ENCODE peak calls at places on chromosomes 13 and 19, in six cellular contexts. C, G, L, A, Y and X are unnamed samples.

GRCh38 chr13:24264976-24265375 is 44.4 kb upstream of the C1QTNF9 start:
- DNase-seq in C (peak), G (no peak), L (no peak), A (peak), Y (no peak), X (peak)

GRCh38 chr19:58009666-58010301 is 7.2 kb upstream of the ZNF606 start:
- DNase-seq in C (peak), G (peak), L (peak), A (peak), Y (no peak), X (peak)

GRCh38 chr13:26558074-26558805 is 757 bp downstream of the WASF3 start:
- DNase-seq in C (no peak), G (no peak), L (no peak), A (peak), Y (no peak), X (no peak)

GRCh38 chr13:33110386-33110712 is 94.1 kb downstream of the KL start:
- DNase-seq in C (no peak), G (no peak), L (no peak), A (no peak), Y (no peak), X (no peak)

GRCh38 chr13:94700536-94700935 is 11.8 kb downstream of the SOX21 start:
- DNase-seq in C (no peak), G (no peak), L (no peak), A (no peak), Y (no peak), X (no peak)

GRCh38 chr19:38267780-38268430 is 3.5 kb downstream of the SPINT2 start:
- DNase-seq in C (no peak), G (peak), L (peak), A (peak), Y (no peak), X (no peak)

GRCh38 chr19:33777351-33777750 is 19.3 kb upstream of the KCTD15 start:
- DNase-seq in C (no peak), G (no peak), L (no peak), A (no peak), Y (no peak), X (no peak)

GRCh38 chr19:4455742-4456565 is 1.6 kb downstream of the UBXN6 start:
- DNase-seq in C (no peak), G (no peak), L (no peak), A (peak), Y (no peak), X (no peak)

GRCh38 chr19:17938092-17938845 is 5.5 kb downstream of the CCDC124 start:
- DNase-seq in C (peak), G (peak), L (peak), A (peak), Y (no peak), X (no peak)

GRCh38 chr13:34255695-34256094 is 437.7 kb downstream of the RFC3 start:
- DNase-seq in C (no peak), G (no peak), L (no peak), A (no peak), Y (no peak), X (no peak)

GRCh38 chr13:91220872-91221271 is 126.6 kb upstream of the MIR17HG start:
- DNase-seq in C (no peak), G (no peak), L (no peak), A (no peak), Y (no peak), X (no peak)

GRCh38 chr13:78852709-78853108 is 193.8 kb upstream of the OBI1 start:
- DNase-seq in C (no peak), G (no peak), L (no peak), A (no peak), Y (no peak), X (no peak)

GRCh38 chr13:100517135-100517534 is 71.5 kb downstream of the GGACT start:
- DNase-seq in C (no peak), G (peak), L (peak), A (no peak), Y (no peak), X (no peak)

GRCh38 chr19:11494634-11495285 is 10.9 kb downstream of the ZNF653 start:
- DNase-seq in C (no peak), G (no peak), L (no peak), A (no peak), Y (no peak), X (no peak)

GRCh38 chr19:7868326-7868670 is 5.9 kb downstream of the PRR36 start:
- DNase-seq in C (no peak), G (peak), L (no peak), A (no peak), Y (no peak), X (no peak)

GRCh38 chr13:42043676-42044075 is 4.8 kb upstream of the DGKH start:
- DNase-seq in C (no peak), G (no peak), L (no peak), A (no peak), Y (no peak), X (no peak)

GRCh38 chr13:20190481-20191310 is 2.0 kb downstream of the GJB2 start:
- DNase-seq in C (no peak), G (no peak), L (no peak), A (peak), Y (no peak), X (peak)

GRCh38 chr13:20193142-20193923 is 595 bp upstream of the GJB2 start:
- DNase-seq in C (no peak), G (no peak), L (no peak), A (no peak), Y (no peak), X (peak)

GRCh38 chr13:20191902-20192469 is 752 bp downstream of the GJB2 start:
- DNase-seq in C (no peak), G (peak), L (no peak), A (peak), Y (no peak), X (peak)

GRCh38 chr13:20192470-20193141 is at the start of gene GJB2:
- DNase-seq in C (no peak), G (peak), L (no peak), A (peak), Y (no peak), X (peak)

DNA sequence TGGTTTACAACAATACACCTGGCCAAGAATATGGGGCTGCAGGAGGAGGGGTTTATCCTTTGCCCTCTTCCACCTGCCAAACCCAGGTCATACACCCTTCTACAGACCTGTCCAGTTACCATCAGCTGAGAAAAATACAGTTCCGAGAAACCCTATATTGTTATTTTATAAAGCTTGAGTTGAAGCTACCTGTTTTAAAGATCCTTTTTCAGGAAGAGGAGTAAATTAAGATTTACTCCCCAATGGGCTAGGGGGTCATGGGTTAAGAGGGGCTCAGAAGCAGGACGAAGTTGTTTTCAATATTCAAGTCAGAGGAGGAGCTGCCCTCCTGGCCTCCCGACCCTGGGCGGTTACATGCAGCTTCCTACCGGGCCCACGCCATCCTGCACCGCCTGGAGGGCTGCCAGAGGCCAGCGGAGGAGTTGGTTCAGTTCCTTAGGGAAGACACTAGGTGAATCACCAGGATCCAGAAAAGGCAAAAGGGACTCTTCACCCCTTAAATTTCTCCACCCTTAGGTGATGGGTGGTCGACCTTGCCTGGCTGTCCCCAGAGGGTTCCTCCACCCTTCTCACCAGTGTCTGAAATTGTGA is 1.3 kb downstream of the GJB2 start:
- DNase-seq in C (no peak), G (no peak), L (no peak), A (no peak), Y (no peak), X (peak)
- H3K27ac ChIP-seq in C (no peak), G (no peak), L (peak), A (peak), Y (peak), X (no peak)

GRCh38 chr19:47511681-47512080 is 3.2 kb downstream of the NAPA start:
- DNase-seq in C (no peak), G (no peak), L (no peak), A (no peak), Y (no peak), X (no peak)
- H3K27ac ChIP-seq in C (no peak), G (peak), L (no peak), A (no peak), Y (peak), X (peak)

GRCh38 chr13:50720856-50721663 is 122.4 kb downstream of the DLEU7 start:
- DNase-seq in C (no peak), G (no peak), L (no peak), A (no peak), Y (no peak), X (no peak)
- H3K27ac ChIP-seq in C (no peak), G (no peak), L (no peak), A (no peak), Y (no peak), X (no peak)

GRCh38 chr13:110464547-110465343 is 96.8 kb downstream of the RAB20 start:
- DNase-seq in C (no peak), G (no peak), L (no peak), A (no peak), Y (no peak), X (no peak)

GRCh38 chr13:110458594-110459365 is 102.7 kb downstream of the RAB20 start:
- DNase-seq in C (no peak), G (no peak), L (no peak), A (no peak), Y (no peak), X (no peak)

GRCh38 chr13:110463876-110464510 is 97.5 kb downstream of the RAB20 start:
- DNase-seq in C (no peak), G (no peak), L (no peak), A (no peak), Y (no peak), X (no peak)

GRCh38 chr13:110465696-110466095 is 95.8 kb downstream of the RAB20 start:
- DNase-seq in C (no peak), G (no peak), L (no peak), A (no peak), Y (no peak), X (no peak)

DNA sequence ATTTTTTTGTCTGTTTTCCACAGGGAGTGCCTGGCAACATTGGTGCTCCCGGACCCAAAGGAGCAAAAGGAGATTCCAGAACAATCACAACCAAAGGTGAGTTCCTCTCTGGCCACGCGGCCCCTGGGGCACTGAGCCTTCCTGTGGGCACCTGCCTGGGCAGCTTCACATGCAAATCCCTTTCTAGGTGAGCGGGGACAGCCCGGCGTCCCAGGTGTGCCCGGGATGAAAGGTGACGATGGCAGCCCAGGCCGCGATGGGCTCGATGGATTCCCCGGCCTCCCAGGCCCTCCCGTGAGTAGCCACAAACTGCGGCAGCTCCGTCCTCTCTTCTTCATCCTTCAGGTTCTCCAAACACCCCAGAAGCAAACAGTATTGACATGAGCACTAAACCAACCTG is 99.4 kb downstream of the RAB20 start:
- DNase-seq in C (no peak), G (no peak), L (no peak), A (no peak), Y (no peak), X (no peak)
- H3K27ac ChIP-seq in C (no peak), G (no peak), L (no peak), A (no peak), Y (no peak), X (no peak)

GRCh38 chr13:113002891-113003290 is 33.9 kb downstream of the MCF2L start:
- DNase-seq in C (no peak), G (no peak), L (no peak), A (no peak), Y (no peak), X (no peak)
- H3K27ac ChIP-seq in C (no peak), G (no peak), L (no peak), A (no peak), Y (no peak), X (no peak)